ENCODE peak calls at places on chromosomes 6 and 20, in ten cellular contexts. G, N, M, P, X, K, L, F, S and R are unnamed samples.

GRCh38 chr6:109934293-109934692 is 43.8 kb upstream of the GPR6 start:
- DNase-seq in G (no peak), N (no peak), M (no peak), P (no peak), X (no peak), K (no peak), L (no peak), F (no peak), S (no peak), R (no peak)

GRCh38 chr20:3082955-3083952 is 1.3 kb downstream of the AVP start:
- DNase-seq in G (no peak), N (peak; percentile 55), M (peak; percentile 25), P (no peak), X (no peak), K (no peak), L (no peak), F (no peak), S (no peak), R (no peak)

GRCh38 chr6:156949376-156949775 is 172.2 kb downstream of the ARID1B start:
- DNase-seq in G (no peak), N (no peak), M (peak; percentile 23), P (no peak), X (no peak), K (peak; percentile 78), L (no peak), F (no peak), S (no peak), R (no peak)

GRCh38 chr6:150196942-150197745 is 54.3 kb downstream of the PPP1R14C start:
- DNase-seq in G (no peak), N (no peak), M (peak; percentile 67), P (no peak), X (no peak), K (no peak), L (no peak), F (no peak), S (peak; percentile 51), R (no peak)

GRCh38 chr6:101429291-101429690 is 35.8 kb downstream of the GRIK2 start:
- DNase-seq in G (no peak), N (no peak), M (no peak), P (no peak), X (no peak), K (peak; percentile 27), L (no peak), F (no peak), S (no peak), R (no peak)

GRCh38 chr20:6407163-6407562 is 284.3 kb upstream of the FERMT1 start:
- DNase-seq in G (no peak), N (no peak), M (no peak), P (no peak), X (no peak), K (no peak), L (no peak), F (no peak), S (no peak), R (no peak)

GRCh38 chr6:161094904-161095440 is 103.4 kb downstream of the MAP3K4 start:
- DNase-seq in G (no peak), N (no peak), M (no peak), P (no peak), X (no peak), K (peak; percentile 43), L (no peak), F (no peak), S (no peak), R (no peak)

GRCh38 chr6:152096863-152097496 is 289.5 kb downstream of the ESR1 start:
- DNase-seq in G (no peak), N (no peak), M (no peak), P (no peak), X (no peak), K (peak; percentile 91), L (no peak), F (no peak), S (no peak), R (no peak)

GRCh38 chr20:9119776-9120175 is 50.9 kb downstream of the PLCB4 start:
- DNase-seq in G (peak; percentile 49), N (no peak), M (peak; percentile 10), P (no peak), X (no peak), K (no peak), L (no peak), F (no peak), S (no peak), R (peak; percentile 66)

GRCh38 chr20:52305843-52306242 is 114.3 kb upstream of the ZFP64 start:
- DNase-seq in G (no peak), N (no peak), M (peak; percentile 20), P (no peak), X (no peak), K (no peak), L (no peak), F (no peak), S (no peak), R (no peak)

GRCh38 chr20:46751856-46752255 is 42.4 kb downstream of the SLC2A10 start:
- DNase-seq in G (no peak), N (peak; percentile 50), M (no peak), P (no peak), X (no peak), K (peak; percentile 87), L (no peak), F (no peak), S (no peak), R (peak; percentile 52)

GRCh38 chr6:81909981-81910910 is 157.8 kb upstream of the TENT5A start:
- DNase-seq in G (no peak), N (no peak), M (no peak), P (no peak), X (no peak), K (no peak), L (no peak), F (no peak), S (no peak), R (no peak)

GRCh38 chr6:38531134-38531533 is 108.6 kb downstream of the BTBD9 start:
- DNase-seq in G (no peak), N (no peak), M (no peak), P (no peak), X (no peak), K (no peak), L (no peak), F (no peak), S (no peak), R (no peak)

GRCh38 chr20:52251137-52251700 is 59.6 kb upstream of the ZFP64 start:
- DNase-seq in G (no peak), N (no peak), M (no peak), P (no peak), X (no peak), K (no peak), L (no peak), F (no peak), S (no peak), R (no peak)

GRCh38 chr20:61809006-61809770 is 256.5 kb downstream of the TAF4 start:
- DNase-seq in G (no peak), N (no peak), M (peak; percentile 57), P (no peak), X (no peak), K (no peak), L (no peak), F (peak; percentile 32), S (no peak), R (no peak)

GRCh38 chr6:104702126-104702841 is 157.4 kb downstream of the HACE1 start:
- DNase-seq in G (no peak), N (no peak), M (no peak), P (no peak), X (no peak), K (no peak), L (no peak), F (no peak), S (no peak), R (no peak)

GRCh38 chr6:46453756-46454316 is 37.4 kb downstream of the RCAN2 start:
- DNase-seq in G (no peak), N (no peak), M (no peak), P (no peak), X (no peak), K (peak; percentile 46), L (no peak), F (no peak), S (no peak), R (no peak)

GRCh38 chr6:169807219-169807618 is 55.8 kb downstream of the ERMARD start:
- DNase-seq in G (no peak), N (no peak), M (no peak), P (no peak), X (no peak), K (no peak), L (no peak), F (no peak), S (no peak), R (no peak)

GRCh38 chr6:169807699-169808607 is 56.5 kb downstream of the ERMARD start:
- DNase-seq in G (no peak), N (no peak), M (no peak), P (no peak), X (peak; percentile 32), K (no peak), L (no peak), F (no peak), S (no peak), R (peak; percentile 10)

GRCh38 chr6:169809386-169809785 is 58.0 kb downstream of the ERMARD start:
- DNase-seq in G (no peak), N (no peak), M (no peak), P (peak; percentile 6), X (no peak), K (no peak), L (peak; percentile 27), F (no peak), S (no peak), R (no peak)

GRCh38 chr6:169810066-169810989 is 58.9 kb downstream of the ERMARD start:
- DNase-seq in G (no peak), N (peak; percentile 65), M (peak; percentile 62), P (peak; percentile 9), X (no peak), K (no peak), L (peak; percentile 51), F (no peak), S (peak; percentile 51), R (no peak)

GRCh38 chr6:169808608-169808967 is 57.2 kb downstream of the ERMARD start:
- DNase-seq in G (no peak), N (no peak), M (no peak), P (no peak), X (no peak), K (no peak), L (no peak), F (no peak), S (no peak), R (peak; percentile 1)
- H3K4me1 ChIP-seq in G (no peaks in the 10 kb centered on the region), N (peaks cover 7% of the 10 kb centered on the region), M (no peaks in the 10 kb centered on the region), P (no peaks in the 10 kb centered on the region), X (no peaks in the 10 kb centered on the region), K (no peaks in the 10 kb centered on the region), L (no peaks in the 10 kb centered on the region), F (no peaks in the 10 kb centered on the region), S (no peaks in the 10 kb centered on the region), R (no peaks in the 10 kb centered on the region)

GRCh38 chr6:31736026-31736767 is at the start of gene CLIC1:
- DNase-seq in G (peak; percentile 84), N (peak; percentile 90), M (peak; percentile 94), P (peak; percentile 81), X (peak; percentile 85), K (peak; percentile 92), L (peak; percentile 95), F (peak; percentile 89), S (peak; percentile 93), R (peak; percentile 87)
- H3K4me1 ChIP-seq in G (peaks cover 31% of the 10 kb centered on the region), N (peaks cover 43% of the 10 kb centered on the region), M (peaks cover 12% of the 10 kb centered on the region), P (peaks cover 22% of the 10 kb centered on the region), X (no peaks in the 10 kb centered on the region), K (peaks cover 43% of the 10 kb centered on the region), L (peaks cover 35% of the 10 kb centered on the region), F (peaks cover 74% of the 10 kb centered on the region), S (peaks cover 51% of the 10 kb centered on the region), R (peaks cover 26% of the 10 kb centered on the region)

GRCh38 chr6:24865161-24865560 is 66.4 kb upstream of the ARMH2 start:
- DNase-seq in G (no peak), N (no peak), M (no peak), P (no peak), X (no peak), K (no peak), L (no peak), F (no peak), S (no peak), R (no peak)
- H3K4me1 ChIP-seq in G (no peaks in the 10 kb centered on the region), N (peaks cover under 1% of the 10 kb centered on the region), M (no peaks in the 10 kb centered on the region), P (no peaks in the 10 kb centered on the region), X (no peaks in the 10 kb centered on the region), K (no peaks in the 10 kb centered on the region), L (no peaks in the 10 kb centered on the region), F (no peaks in the 10 kb centered on the region), S (no peaks in the 10 kb centered on the region), R (no peaks in the 10 kb centered on the region)

GRCh38 chr6:36545767-36546663 is 1.3 kb downstream of the STK38 start:
- DNase-seq in G (no peak), N (peak; percentile 33), M (peak; percentile 44), P (no peak), X (no peak), K (peak; percentile 69), L (no peak), F (no peak), S (peak; percentile 25), R (peak; percentile 30)
- H3K4me1 ChIP-seq in G (peaks cover 20% of the 10 kb centered on the region), N (peaks cover 17% of the 10 kb centered on the region), M (peaks cover 5% of the 10 kb centered on the region), P (no peaks in the 10 kb centered on the region), X (no peaks in the 10 kb centered on the region), K (peaks cover 33% of the 10 kb centered on the region), L (peaks cover 16% of the 10 kb centered on the region), F (peaks cover 54% of the 10 kb centered on the region), S (peaks cover 32% of the 10 kb centered on the region), R (peaks cover 20% of the 10 kb centered on the region)